ENCODE peak calls at places on chromosomes 12 and 14, in ten cellular contexts. R, K, Z, P, S, W, D, Q, M and G are unnamed samples.
A peak's percentile ranks its signal among the peaks of the same experiment; 100 is the strongest.

GRCh38 chr14:51807355-51807754 is 53.1 kb upstream of the GNG2 start:
- DNase-seq in Z (no peak), Q (no peak), S (no peak), W (peak; percentile 12), M (no peak), P (no peak), D (no peak), R (no peak), K (no peak), G (peak; percentile 14)

GRCh38 chr12:44248436-44248835 is 412.6 kb downstream of the TMEM117 start:
- DNase-seq in W (no peak), Q (no peak), K (no peak), S (no peak), R (no peak), Z (no peak), D (no peak), P (no peak), M (no peak), G (no peak)

GRCh38 chr12:92570056-92570753 is 132.6 kb upstream of the PLEKHG7 start:
- DNase-seq in Z (no peak), W (peak; percentile 58), M (peak; percentile 74), K (no peak), P (no peak), D (peak; percentile 72), R (peak; percentile 95), S (no peak), Q (peak; percentile 28), G (peak; percentile 20)

GRCh38 chr14:92093320-92093719 is 13.1 kb downstream of the ATXN3 start:
- DNase-seq in S (no peak), W (no peak), R (no peak), D (no peak), M (no peak), P (no peak), K (no peak), Q (no peak), Z (no peak), G (no peak)

GRCh38 chr12:1575799-1576401 is 18.5 kb downstream of the FBXL14 start:
- DNase-seq in R (peak; percentile 41), S (no peak), M (no peak), D (no peak), K (no peak), P (no peak), Q (no peak), W (no peak), Z (no peak), G (no peak)

GRCh38 chr12:119448737-119449136 is 114.2 kb downstream of the CCDC60 start:
- DNase-seq in W (no peak), D (peak; percentile 32), S (no peak), P (no peak), Z (no peak), Q (no peak), R (no peak), M (no peak), K (no peak), G (no peak)

GRCh38 chr14:40733206-40733605 is 873.5 kb upstream of the LRFN5 start:
- DNase-seq in M (no peak), S (no peak), Q (no peak), Z (no peak), K (no peak), D (no peak), R (no peak), P (no peak), W (no peak), G (no peak)

GRCh38 chr14:104519721-104520120 is 59.8 kb upstream of the C14orf180 start:
- DNase-seq in P (no peak), D (no peak), M (no peak), K (no peak), Q (no peak), R (no peak), S (no peak), Z (no peak), W (no peak), G (no peak)

GRCh38 chr14:60658116-60658515 is 8.8 kb upstream of the SIX1 start:
- DNase-seq in M (no peak), D (no peak), W (no peak), Q (no peak), R (no peak), P (no peak), Z (no peak), S (no peak), K (no peak), G (no peak)

GRCh38 chr12:116102019-116102418 is 175.5 kb downstream of the MED13L start:
- DNase-seq in Q (no peak), K (no peak), P (no peak), R (no peak), M (no peak), D (no peak), S (no peak), W (no peak), Z (no peak), G (no peak)

GRCh38 chr12:132904718-132905328 is 17.4 kb upstream of the CHFR start:
- DNase-seq in W (peak; percentile 69), K (peak; percentile 86), S (peak; percentile 87), Z (no peak), M (no peak), R (no peak), Q (peak; percentile 14), P (peak; percentile 88), D (no peak), G (peak; percentile 50)

GRCh38 chr12:31470462-31470861 is 120.5 kb downstream of the DENND5B start:
- DNase-seq in P (no peak), Q (no peak), W (no peak), R (no peak), M (no peak), Z (no peak), D (no peak), S (no peak), K (no peak), G (no peak)

GRCh38 chr14:35480119-35480769 is 53.7 kb upstream of the INSM2 start:
- DNase-seq in W (no peak), K (no peak), P (no peak), D (no peak), S (no peak), Z (no peak), M (peak; percentile 22), R (no peak), Q (no peak), G (no peak)

GRCh38 chr12:47813491-47814196 is 6.1 kb downstream of the HDAC7 start:
- DNase-seq in Q (no peak), Z (peak; percentile 82), W (no peak), S (no peak), M (peak; percentile 37), K (no peak), D (no peak), P (peak; percentile 26), R (peak; percentile 43), G (no peak)

GRCh38 chr14:67508973-67509372 is 20.5 kb upstream of the TMEM229B start:
- DNase-seq in K (no peak), W (no peak), R (no peak), Q (no peak), Z (no peak), M (no peak), P (no peak), D (no peak), S (no peak), G (no peak)

GRCh38 chr12:113299619-113300237 is 35.2 kb downstream of the SLC8B1 start:
- DNase-seq in M (peak; percentile 80), S (no peak), Z (no peak), Q (peak; percentile 23), D (no peak), P (no peak), R (peak; percentile 69), W (peak; percentile 19), K (no peak), G (peak; percentile 90)

GRCh38 chr14:89823732-89824131 is 130.8 kb downstream of the EFCAB11 start:
- DNase-seq in R (no peak), Z (no peak), W (no peak), Q (no peak), P (no peak), K (no peak), M (no peak), S (no peak), D (no peak), G (no peak)

GRCh38 chr14:102817942-102818940 is 41.0 kb downstream of the TRAF3 start:
- DNase-seq in M (no peak), P (no peak), K (no peak), W (no peak), D (no peak), Z (no peak), Q (no peak), R (no peak), S (no peak), G (no peak)

GRCh38 chr14:31388687-31389413 is 31.5 kb downstream of the HEATR5A start:
- DNase-seq in Q (no peak), W (no peak), R (no peak), M (no peak), K (no peak), Z (no peak), P (no peak), D (no peak), S (no peak), G (no peak)

GRCh38 chr14:69553221-69553620 is 21.4 kb downstream of the CCDC177 start:
- DNase-seq in D (no peak), Q (no peak), Z (peak; percentile 45), W (no peak), K (no peak), R (no peak), S (no peak), P (no peak), M (peak; percentile 10), G (no peak)

GRCh38 chr14:94081386-94081820 is 293 bp downstream of the IFI27L1 start:
- DNase-seq in R (no peak), Q (no peak), Z (no peak), D (no peak), S (no peak), K (no peak), M (no peak), W (no peak), P (peak; percentile 7), G (no peak)

GRCh38 chr14:94203473-94204210 is 29.5 kb downstream of the PPP4R4 start:
- DNase-seq in Q (no peak), Z (no peak), K (no peak), R (no peak), M (no peak), P (no peak), W (no peak), D (no peak), S (no peak), G (no peak)

GRCh38 chr12:93805736-93806141 is 128.6 kb downstream of the CRADD start:
- DNase-seq in S (no peak), D (no peak), M (no peak), K (no peak), Z (no peak), R (no peak), P (no peak), W (no peak), Q (no peak), G (no peak)

GRCh38 chr14:57060276-57060956 is 208.3 kb downstream of the EXOC5 start:
- DNase-seq in Q (no peak), R (no peak), W (no peak), P (peak; percentile 36), Z (no peak), D (no peak), S (no peak), M (no peak), K (no peak), G (no peak)

GRCh38 chr14:102027951-102028350 is 58.9 kb downstream of the HSP90AA1 start:
- DNase-seq in S (no peak), Z (no peak), R (peak; percentile 3), Q (no peak), M (peak; percentile 36), P (no peak), D (no peak), K (no peak), W (no peak), G (no peak)

GRCh38 chr12:121214855-121215745 is 5.2 kb downstream of the P2RX4 start:
- DNase-seq in R (peak; percentile 82), M (peak; percentile 97), S (no peak), K (no peak), Z (no peak), D (no peak), W (no peak), Q (no peak), P (no peak), G (peak; percentile 77)

GRCh38 chr14:75752086-75752485 is 91.0 kb downstream of the TTLL5 start:
- DNase-seq in W (no peak), Q (no peak), D (no peak), K (no peak), R (no peak), Z (no peak), M (no peak), S (no peak), P (no peak), G (no peak)

GRCh38 chr14:77040309-77040994 is 11.9 kb upstream of the IRF2BPL start:
- DNase-seq in K (peak; percentile 89), Q (peak; percentile 94), W (peak; percentile 72), D (peak; percentile 98), M (peak; percentile 96), P (peak; percentile 96), S (peak; percentile 99), Z (peak; percentile 89), R (peak; percentile 96), G (peak; percentile 87)